ENCODE peak calls at places on chromosomes 13 and 19, in six cellular contexts. L, K, C, A, I and X are unnamed samples.

GRCh38 chr19:18737954-18738351 is 53.2 kb downstream of the COMP start:
- DNase-seq in L (no peak), K (no peak), I (no peak), A (no peak), C (no peak), X (no peak)

GRCh38 chr13:88417801-88418200 is 746.6 kb downstream of the SLITRK5 start:
- DNase-seq in L (no peak), K (no peak), I (no peak), C (no peak), A (no peak), X (no peak)

GRCh38 chr13:112970552-112971287 is 1.7 kb downstream of the MCF2L start:
- DNase-seq in C (no peak), L (no peak), I (no peak), A (no peak), K (no peak), X (no peak)

GRCh38 chr19:16628984-16629691 is 1.1 kb upstream of the MED26 start:
- DNase-seq in I (peak; percentile 93), K (peak; percentile 65), C (no peak), A (peak; percentile 16), L (peak; percentile 48), X (no peak)

GRCh38 chr13:102589291-102589822 is 7.4 kb upstream of the TPP2 start:
- DNase-seq in A (no peak), I (no peak), C (no peak), L (no peak), K (no peak), X (peak; percentile 29)

GRCh38 chr13:57632276-57633140 is 964 bp downstream of the PCDH17 start:
- DNase-seq in K (no peak), A (peak; percentile 37), I (no peak), L (peak; percentile 32), C (peak; percentile 57), X (peak; percentile 62)

GRCh38 chr13:100544866-100545683 is 43.5 kb downstream of the GGACT start:
- DNase-seq in C (no peak), I (no peak), L (peak; percentile 59), A (peak; percentile 46), K (no peak), X (no peak)

GRCh38 chr13:29934531-29935308 is 84.3 kb upstream of the UBL3 start:
- DNase-seq in K (no peak), I (no peak), A (no peak), L (no peak), C (no peak), X (no peak)

GRCh38 chr19:29446331-29446730 is 79.5 kb upstream of the VSTM2B start:
- DNase-seq in A (no peak), L (no peak), C (no peak), K (no peak), I (no peak), X (no peak)

GRCh38 chr13:98216135-98216565 is 39.1 kb upstream of the RNF113B start:
- DNase-seq in C (no peak), K (no peak), I (peak; percentile 73), L (peak; percentile 63), A (peak; percentile 13), X (no peak)

GRCh38 chr13:106468207-106468606 is 67.3 kb downstream of the EFNB2 start:
- DNase-seq in L (peak; percentile 58), A (peak; percentile 77), I (no peak), C (no peak), K (no peak), X (peak; percentile 71)

GRCh38 chr19:4375164-4375619 is 25.2 kb downstream of the SH3GL1 start:
- DNase-seq in K (peak; percentile 29), A (no peak), I (no peak), L (no peak), C (no peak), X (no peak)

GRCh38 chr19:14361824-14362223 is 19.4 kb upstream of the ADGRE5 start:
- DNase-seq in I (no peak), L (no peak), K (no peak), A (no peak), C (peak; percentile 52), X (no peak)

GRCh38 chr13:33740134-33740538 is 77.8 kb upstream of the RFC3 start:
- DNase-seq in A (no peak), K (no peak), C (no peak), I (no peak), L (no peak), X (no peak)

GRCh38 chr13:114077938-114078335 is 54.5 kb downstream of the RASA3 start:
- DNase-seq in L (peak; percentile 24), C (peak; percentile 85), I (peak; percentile 39), K (no peak), A (peak; percentile 35), X (no peak)

GRCh38 chr19:8209111-8209964 is at the start of gene CERS4:
- DNase-seq in K (peak; percentile 83), L (peak; percentile 53), A (peak; percentile 81), I (no peak), C (peak; percentile 97), X (peak; percentile 92)

GRCh38 chr19:12230751-12231733 is 63.6 kb downstream of the ZNF44 start:
- DNase-seq in K (no peak), A (no peak), L (peak; percentile 68), C (no peak), I (no peak), X (no peak)

GRCh38 chr19:47663435-47663910 is 49.7 kb upstream of the EHD2 start:
- DNase-seq in A (no peak), I (peak; percentile 29), L (no peak), C (no peak), K (no peak), X (no peak)

GRCh38 chr13:27556109-27556508 is 64.2 kb downstream of the LNX2 start:
- DNase-seq in I (no peak), L (no peak), K (no peak), A (no peak), C (no peak), X (peak; percentile 18)

GRCh38 chr19:1143828-1144399 is 30.2 kb downstream of the SBNO2 start:
- DNase-seq in I (no peak), L (no peak), C (no peak), K (no peak), A (no peak), X (no peak)

GRCh38 chr13:48161530-48162179 is 66.8 kb upstream of the MED4 start:
- DNase-seq in I (no peak), K (no peak), C (no peak), L (peak; percentile 67), A (peak; percentile 53), X (peak; percentile 63)

GRCh38 chr19:277581-278165 is 13.5 kb downstream of the PLPP2 start:
- DNase-seq in I (no peak), L (no peak), C (peak; percentile 89), A (no peak), K (no peak), X (no peak)

GRCh38 chr13:98780972-98781869 is 28.7 kb upstream of the SLC15A1 start:
- DNase-seq in K (no peak), A (no peak), L (no peak), I (no peak), C (no peak), X (no peak)